ENCODE peak calls at places on chromosomes 4 and X, in seven cellular contexts. Q, Y, V, G, O, A and K are unnamed samples.

GRCh38 chr4:25088342-25088952 is 57.7 kb upstream of the LGI2 start:
- DNase-seq in Q (no peak), Y (peak), V (peak), G (peak), O (peak), A (peak), K (no peak)

GRCh38 chr4:174172274-174172673 is 111.2 kb downstream of the FBXO8 start:
- DNase-seq in Q (no peak), Y (no peak), V (no peak), G (no peak), O (no peak), A (no peak), K (no peak)

GRCh38 chrX:120759685-120760084 is 116.0 kb downstream of the CT47B1 start:
- DNase-seq in Q (no peak), Y (no peak), V (no peak), G (no peak), O (no peak), A (no peak), K (no peak)

GRCh38 chr4:102420563-102421221 is 75.4 kb upstream of the SLC39A8 start:
- DNase-seq in Q (no peak), Y (no peak), V (no peak), G (no peak), O (peak), A (peak), K (no peak)

GRCh38 chr4:112145820-112146813 is 863 bp downstream of the FAM241A start:
- DNase-seq in Q (peak), Y (peak), V (peak), G (peak), O (peak), A (peak), K (no peak)

GRCh38 chrX:38275615-38276014 is 51.7 kb downstream of the RPGR start:
- DNase-seq in Q (no peak), Y (no peak), V (no peak), G (no peak), O (peak), A (peak), K (peak)

GRCh38 chr4:185082549-185082948 is 60.5 kb upstream of the SLC25A4 start:
- DNase-seq in Q (no peak), Y (no peak), V (no peak), G (no peak), O (no peak), A (peak), K (no peak)

GRCh38 chr4:135032670-135033069 is 831.1 kb upstream of the PABPC4L start:
- DNase-seq in Q (no peak), Y (no peak), V (no peak), G (no peak), O (no peak), A (no peak), K (no peak)

GRCh38 chrX:150365953-150366911 is 3.1 kb downstream of the MAMLD1 start:
- DNase-seq in Q (no peak), Y (peak), V (peak), G (peak), O (no peak), A (peak), K (no peak)

GRCh38 chr4:149887091-149887490 is 71.4 kb upstream of the IQCM start:
- DNase-seq in Q (no peak), Y (no peak), V (no peak), G (no peak), O (no peak), A (no peak), K (no peak)

GRCh38 chrX:1528186-1528883 is 8.7 kb downstream of the P2RY8 start:
- DNase-seq in Q (no peak), Y (no peak), V (no peak), G (no peak), O (no peak), A (no peak), K (no peak)

GRCh38 chrX:101252634-101253033 is 33.0 kb downstream of the DRP2 start:
- DNase-seq in Q (no peak), Y (no peak), V (no peak), G (no peak), O (no peak), A (peak), K (no peak)

GRCh38 chrX:75957107-75957610 is 172.1 kb upstream of the MAGEE2 start:
- DNase-seq in Q (no peak), Y (no peak), V (no peak), G (peak), O (no peak), A (no peak), K (no peak)

GRCh38 chr4:31984872-31985271 is 1264.7 kb downstream of the PCDH7 start:
- DNase-seq in Q (no peak), Y (no peak), V (no peak), G (no peak), O (no peak), A (no peak), K (no peak)
- TF ChIP-seq CTCF in Q (no peak), Y (no peak), V (no peak), G (no peak), O (no peak), A (no peak), K (no peak)

GRCh38 chr4:121736735-121737351 is 28.1 kb downstream of the SMIM43 start:
- DNase-seq in Q (no peak), Y (no peak), V (peak), G (peak), O (peak), A (peak), K (no peak)
- TF ChIP-seq CTCF in Q (peak), Y (no peak), V (peak), G (no peak), O (peak), A (peak), K (peak)

DNA sequence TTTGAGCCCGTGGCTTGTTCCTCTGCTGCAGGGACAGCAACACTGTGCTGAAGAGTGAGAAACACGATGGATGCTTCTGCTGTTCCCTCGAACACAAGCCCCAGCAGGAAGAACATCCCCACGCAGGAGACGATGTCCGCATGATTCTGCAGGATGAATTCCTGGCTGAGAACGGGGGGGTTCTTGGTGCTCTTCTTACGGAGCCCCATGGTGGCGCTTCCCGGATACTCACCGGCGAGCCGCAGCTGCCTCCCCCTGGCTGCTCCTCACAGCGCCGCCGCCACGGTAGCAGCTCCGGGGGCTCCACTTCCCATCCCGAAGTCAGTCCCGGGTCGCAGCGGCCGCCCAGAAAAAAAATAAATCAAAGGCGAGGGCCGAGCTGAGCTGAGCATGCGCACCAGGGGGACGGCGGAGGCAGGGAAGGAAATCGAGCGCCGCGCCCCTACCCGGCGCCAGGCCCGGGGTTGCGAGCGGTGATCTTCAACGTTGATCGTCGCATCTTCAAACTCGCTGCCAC is at the start of gene TRAM1L1:
- DNase-seq in Q (no peak), Y (peak), V (peak), G (peak), O (no peak), A (peak), K (peak)
- TF ChIP-seq CTCF in Q (no peak), Y (no peak), V (peak), G (no peak), O (no peak), A (no peak), K (peak)

DNA sequence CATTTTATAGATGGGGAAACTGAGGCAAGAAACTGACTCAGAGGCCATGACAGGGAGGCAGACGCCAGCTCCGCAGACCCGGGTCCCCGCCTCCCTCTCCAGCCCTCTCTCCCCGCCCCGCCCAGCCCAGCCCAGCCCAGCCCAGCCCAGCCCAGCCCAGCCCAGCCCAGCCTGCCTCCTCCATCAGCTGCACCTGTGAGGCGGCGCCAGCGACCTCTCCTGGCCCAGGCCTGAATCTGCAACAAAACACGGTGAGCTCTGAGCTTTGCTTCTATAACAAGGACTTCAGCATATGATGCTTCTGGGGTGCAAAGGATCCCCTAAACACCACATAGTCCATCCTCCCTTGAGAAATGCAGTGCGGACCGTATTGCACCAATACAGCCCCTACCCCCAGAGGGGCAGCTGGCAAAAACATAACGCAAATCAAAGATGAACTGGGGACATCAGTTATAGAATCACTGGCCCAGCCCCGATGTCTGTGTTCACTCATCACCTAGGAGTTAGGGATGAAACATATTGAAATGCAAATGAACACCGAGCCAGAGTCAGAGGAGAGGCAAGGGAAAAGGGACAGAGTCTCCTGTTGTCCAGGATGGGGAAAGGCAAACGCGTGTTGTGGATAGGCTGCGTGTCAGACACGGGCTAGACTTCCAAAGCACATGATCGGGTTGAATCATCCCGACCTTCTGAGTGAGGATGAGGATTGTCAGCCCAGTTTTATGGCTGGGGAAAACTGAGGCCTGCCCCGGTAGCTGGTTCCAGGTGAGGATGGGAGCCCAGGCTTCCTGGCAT is 216.1 kb upstream of the PSAPL1 start:
- DNase-seq in Q (no peak), Y (no peak), V (peak), G (peak), O (no peak), A (peak), K (no peak)
- TF ChIP-seq CTCF in Q (no peak), Y (no peak), V (peak), G (no peak), O (no peak), A (no peak), K (no peak)

GRCh38 chrX:45381366-45381765 is 180.7 kb upstream of the DIPK2B start:
- DNase-seq in Q (no peak), Y (no peak), V (no peak), G (no peak), O (no peak), A (no peak), K (no peak)

GRCh38 chrX:45381841-45382240 is 181.2 kb upstream of the DIPK2B start:
- DNase-seq in Q (no peak), Y (no peak), V (no peak), G (no peak), O (no peak), A (no peak), K (no peak)

DNA sequence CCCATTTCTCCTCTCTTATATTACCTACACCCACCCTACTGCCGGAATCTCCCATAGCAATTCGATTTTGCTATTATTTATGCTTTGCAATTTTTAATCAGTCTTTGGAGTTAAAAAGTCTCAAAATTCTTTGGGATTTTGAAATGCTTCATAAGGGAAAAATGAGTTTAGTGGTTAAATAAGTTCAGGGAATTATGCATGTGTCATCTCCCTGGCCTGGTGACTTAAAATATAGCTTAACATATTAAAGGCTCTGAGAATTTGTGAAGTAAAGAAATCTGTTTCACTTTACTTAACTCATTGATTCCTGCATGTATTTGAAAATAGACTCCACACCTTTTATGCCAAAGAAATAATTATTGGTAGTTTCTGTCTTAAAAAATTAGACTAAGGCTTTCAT is 185.1 kb upstream of the DIPK2B start:
- DNase-seq in Q (no peak), Y (no peak), V (no peak), G (no peak), O (peak), A (peak), K (no peak)
- TF ChIP-seq CTCF in Q (no peak), Y (no peak), V (no peak), G (no peak), O (no peak), A (no peak), K (no peak)

GRCh38 chrX:19846995-19847790 is 40.2 kb downstream of the SH3KBP1 start:
- DNase-seq in Q (no peak), Y (no peak), V (no peak), G (peak), O (peak), A (peak), K (peak)

GRCh38 chrX:19852014-19853005 is 35.1 kb downstream of the SH3KBP1 start:
- DNase-seq in Q (no peak), Y (peak), V (no peak), G (no peak), O (no peak), A (peak), K (no peak)

GRCh38 chrX:19842542-19842941 is 44.9 kb downstream of the SH3KBP1 start:
- DNase-seq in Q (no peak), Y (no peak), V (no peak), G (no peak), O (no peak), A (no peak), K (no peak)

GRCh38 chrX:19849433-19850190 is 37.8 kb downstream of the SH3KBP1 start:
- DNase-seq in Q (no peak), Y (no peak), V (no peak), G (no peak), O (no peak), A (no peak), K (no peak)

DNA sequence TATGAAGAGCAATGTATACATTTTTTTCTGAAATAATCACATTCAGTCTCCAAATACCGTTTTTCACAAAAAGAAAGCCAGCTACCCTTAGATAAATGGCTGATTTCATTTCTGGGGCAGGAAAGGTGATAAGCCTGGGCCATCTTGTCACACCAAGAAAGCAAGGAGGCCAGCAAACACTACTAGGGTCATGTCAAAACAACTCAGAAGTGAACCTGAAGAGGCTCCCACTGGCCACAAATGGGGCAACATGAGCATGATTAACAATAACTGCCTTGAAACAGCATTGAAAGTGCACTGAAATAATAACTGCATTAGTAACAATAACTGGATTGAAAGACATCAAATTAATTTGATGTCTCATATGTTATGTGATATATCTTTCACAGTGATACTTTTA is 39.3 kb downstream of the SH3KBP1 start:
- DNase-seq in Q (no peak), Y (no peak), V (no peak), G (no peak), O (no peak), A (no peak), K (no peak)
- TF ChIP-seq CTCF in Q (no peak), Y (no peak), V (no peak), G (no peak), O (no peak), A (no peak), K (no peak)

GRCh38 chr4:70705146-70705855 is 16.5 kb upstream of the RUFY3 start:
- DNase-seq in Q (peak), Y (peak), V (peak), G (peak), O (peak), A (peak), K (no peak)

GRCh38 chr4:70706516-70706915 is 15.2 kb upstream of the RUFY3 start:
- DNase-seq in Q (no peak), Y (no peak), V (no peak), G (no peak), O (no peak), A (peak), K (no peak)

GRCh38 chr4:70703695-70704332 is 15.5 kb downstream of the UTP3 start:
- DNase-seq in Q (peak), Y (no peak), V (peak), G (peak), O (peak), A (peak), K (no peak)

GRCh38 chr4:70705856-70706461 is 15.8 kb upstream of the RUFY3 start:
- DNase-seq in Q (no peak), Y (no peak), V (no peak), G (no peak), O (peak), A (peak), K (no peak)

GRCh38 chr4:70704333-70705145 is 16.2 kb downstream of the UTP3 start:
- DNase-seq in Q (peak), Y (peak), V (peak), G (peak), O (peak), A (peak), K (no peak)
- TF ChIP-seq CTCF in Q (peak), Y (peak), V (peak), G (no peak), O (peak), A (peak), K (peak)

GRCh38 chrX:131735127-131735526 is 191.3 kb downstream of the OR13H1 start:
- DNase-seq in Q (no peak), Y (no peak), V (no peak), G (no peak), O (no peak), A (peak), K (no peak)

GRCh38 chrX:131729295-131729694 is 185.4 kb downstream of the OR13H1 start:
- DNase-seq in Q (no peak), Y (peak), V (peak), G (peak), O (no peak), A (peak), K (no peak)

GRCh38 chrX:131739823-131740222 is 195.9 kb downstream of the OR13H1 start:
- DNase-seq in Q (no peak), Y (no peak), V (no peak), G (no peak), O (no peak), A (no peak), K (no peak)

DNA sequence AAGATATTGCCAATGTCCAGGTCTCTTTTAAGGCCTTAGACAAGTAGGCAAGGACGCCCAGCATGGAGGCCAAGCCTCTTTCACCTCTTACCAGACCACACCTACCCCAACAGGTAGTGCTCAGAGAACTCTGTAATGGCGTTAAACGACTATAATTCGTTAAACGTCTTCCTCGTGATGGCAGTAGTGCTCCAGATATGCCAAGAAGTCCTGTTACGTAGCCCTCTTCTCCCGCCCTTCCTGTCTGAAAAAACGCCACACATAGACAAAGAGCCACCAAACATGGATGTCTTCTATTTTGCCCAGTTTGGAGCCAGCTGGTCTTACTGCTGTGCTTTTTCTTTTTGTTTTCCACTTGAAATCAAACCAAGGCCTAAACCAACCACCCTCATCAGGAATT is 190.7 kb downstream of the OR13H1 start:
- DNase-seq in Q (no peak), Y (peak), V (no peak), G (no peak), O (no peak), A (peak), K (peak)
- TF ChIP-seq CTCF in Q (no peak), Y (no peak), V (no peak), G (no peak), O (no peak), A (no peak), K (peak)

GRCh38 chrX:55490121-55490520 is 473 bp upstream of the USP51 start:
- DNase-seq in Q (no peak), Y (no peak), V (no peak), G (peak), O (no peak), A (no peak), K (no peak)

GRCh38 chrX:55489315-55490009 is at the start of gene USP51:
- DNase-seq in Q (peak), Y (peak), V (peak), G (peak), O (no peak), A (peak), K (peak)

GRCh38 chrX:55488268-55488558 is 1.4 kb downstream of the USP51 start:
- DNase-seq in Q (no peak), Y (no peak), V (no peak), G (no peak), O (no peak), A (no peak), K (no peak)

GRCh38 chrX:55487143-55487542 is 2.5 kb downstream of the USP51 start:
- DNase-seq in Q (no peak), Y (no peak), V (no peak), G (peak), O (no peak), A (no peak), K (no peak)

DNA sequence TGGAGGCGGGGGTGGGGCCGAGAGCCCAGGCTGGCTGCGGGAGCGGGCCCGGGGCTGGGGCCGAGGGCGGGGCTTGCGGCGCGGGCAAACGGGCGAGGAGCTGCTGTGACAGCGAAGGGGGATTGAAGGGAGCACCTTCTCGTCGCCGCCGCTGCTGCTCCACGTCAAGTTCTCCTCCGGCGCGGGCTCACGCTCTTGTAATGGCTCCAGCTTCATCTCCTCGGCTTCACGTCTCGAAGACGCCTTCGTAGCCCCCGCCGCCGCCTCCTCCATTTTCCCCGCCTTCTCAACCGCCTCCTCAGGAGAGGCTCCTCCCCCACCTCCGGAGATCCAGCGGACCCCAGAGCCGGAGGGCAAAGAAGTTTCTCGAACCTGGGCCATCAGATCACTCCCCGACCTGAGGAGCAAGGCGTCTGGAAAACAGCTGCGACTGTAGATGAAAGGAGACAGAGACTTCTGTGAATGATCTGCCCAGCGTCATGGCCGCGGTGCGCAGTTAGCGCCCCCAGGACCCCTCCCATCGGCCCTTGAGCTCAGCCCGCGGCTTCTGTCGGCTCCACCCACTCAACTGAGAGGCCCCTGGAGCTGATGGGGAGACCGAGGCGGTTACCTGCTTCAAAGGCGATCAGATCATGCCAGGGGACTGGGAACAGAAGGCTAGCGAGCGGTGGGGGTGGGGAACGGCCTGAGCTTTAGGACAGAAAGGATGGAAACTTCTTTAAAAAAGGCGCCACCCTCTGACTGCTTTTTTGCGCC is 911 bp downstream of the USP51 start:
- DNase-seq in Q (peak), Y (peak), V (peak), G (peak), O (peak), A (peak), K (no peak)
- TF ChIP-seq CTCF in Q (no peak), Y (no peak), V (no peak), G (no peak), O (no peak), A (no peak), K (no peak)